ENCODE peak calls at places on chromosomes 16 and 17, in ten cellular contexts. F is endothelial cell of umbilical vein; R is astrocyte of the cerebellum; X is mucosa of gallbladder; O is Caki2; G is naive thymus-derived CD4-positive, alpha-beta T cell; W is CD4-positive, CD25-positive, alpha-beta regulatory T cell; M is NCI-H1417 treated with DMSO at 0.1 percent for 48 hours; B is uterus; Y is HEK293T. D is an unnamed sample.

GRCh38 chr17:77119668-77120301 is 21.0 kb upstream of the SEC14L1 start:
- DNase-seq in M (peak), W (no peak), R (no peak), F (peak), X (no peak), Y (no peak), B (no peak), O (no peak), G (no peak), D (no peak)

GRCh38 chr16:47927330-47927729 is 228.5 kb downstream of the ABCC12 start:
- DNase-seq in O (no peak), G (no peak), R (no peak), X (no peak), M (no peak), W (no peak), Y (no peak), B (no peak), F (no peak), D (no peak)

GRCh38 chr17:61505846-61506627 is 53.8 kb downstream of the TBX4 start:
- DNase-seq in W (no peak), O (no peak), X (no peak), G (no peak), F (no peak), M (no peak), R (no peak), B (no peak), Y (no peak), D (no peak)

GRCh38 chr16:86443508-86444130 is 66.7 kb upstream of the FOXF1 start:
- DNase-seq in M (no peak), F (no peak), W (no peak), X (no peak), R (no peak), Y (no peak), B (no peak), G (no peak), O (no peak), D (no peak)

GRCh38 chr17:38751144-38751802 is 1.3 kb upstream of the PSMB3 start:
- DNase-seq in R (no peak), W (no peak), G (no peak), M (no peak), Y (no peak), X (no peak), O (no peak), F (no peak), B (no peak), D (peak)

GRCh38 chr16:71855937-71856662 is 10.3 kb downstream of the ATXN1L start:
- DNase-seq in Y (no peak), X (no peak), W (no peak), O (no peak), B (no peak), G (no peak), R (no peak), M (no peak), F (no peak), D (no peak)

GRCh38 chr17:75970626-75971025 is 8.3 kb downstream of the ACOX1 start:
- DNase-seq in O (no peak), B (no peak), W (no peak), Y (no peak), F (no peak), G (no peak), M (no peak), R (no peak), X (no peak), D (no peak)

GRCh38 chr16:11056090-11056988 is 112.0 kb downstream of the CLEC16A start:
- DNase-seq in Y (no peak), W (no peak), R (no peak), B (no peak), O (no peak), G (no peak), X (no peak), M (no peak), F (no peak), D (peak)

GRCh38 chr17:77125432-77125901 is 15.3 kb upstream of the SEC14L1 start:
- DNase-seq in M (no peak), X (no peak), B (no peak), G (no peak), R (peak), F (peak), Y (no peak), O (peak), W (no peak), D (peak)

GRCh38 chr16:57471209-57471608 is 8.7 kb downstream of the POLR2C start:
- DNase-seq in R (no peak), G (no peak), B (no peak), X (no peak), F (no peak), Y (no peak), W (no peak), M (no peak), O (no peak), D (no peak)

GRCh38 chr17:36627101-36627500 is 25.7 kb downstream of the MRM1 start:
- DNase-seq in Y (no peak), B (no peak), O (no peak), F (no peak), M (peak), G (no peak), W (no peak), R (no peak), X (no peak), D (no peak)

GRCh38 chr16:85014311-85014710 is 3.0 kb upstream of the ZDHHC7 start:
- DNase-seq in G (no peak), O (no peak), B (no peak), R (no peak), X (no peak), W (no peak), Y (no peak), F (no peak), M (no peak), D (no peak)

GRCh38 chr16:11651796-11652195 is 16.5 kb upstream of the SNN start:
- DNase-seq in O (no peak), Y (no peak), R (no peak), X (no peak), W (no peak), G (no peak), M (no peak), F (no peak), B (no peak), D (no peak)

GRCh38 chr16:62869837-62870236 is 833.6 kb upstream of the CDH8 start:
- DNase-seq in M (no peak), X (no peak), F (no peak), O (no peak), R (no peak), B (no peak), G (no peak), W (no peak), Y (no peak), D (no peak)

GRCh38 chr17:67221062-67221998 is 23.7 kb downstream of the HELZ start:
- DNase-seq in M (no peak), B (no peak), R (peak), G (peak), W (no peak), F (peak), O (no peak), X (no peak), Y (peak), D (peak)